ENCODE peak calls at places on chromosome 15, in six cellular contexts. T is pancreas, J is IMR-90, D is A673, F is GM23338, I is brain microvascular endothelial cell. K is an unnamed sample.

GRCh38 chr15:31200735-31201151 is 99.2 kb upstream of the TRPM1 start:
- DNase-seq in T (peak; percentile 48), J (peak; percentile 39), D (peak; percentile 52), F (peak; percentile 70), I (peak; percentile 56), K (peak; percentile 69)

GRCh38 chr15:62998262-62998909 is 44.2 kb upstream of the TPM1 start:
- DNase-seq in T (no peak), J (no peak), D (no peak), F (no peak), I (no peak), K (no peak)

GRCh38 chr15:38378162-38378560 is 75.8 kb upstream of the FAM98B start:
- DNase-seq in T (peak; percentile 78), J (peak; percentile 36), D (peak; percentile 18), F (no peak), I (peak; percentile 50), K (peak; percentile 30)

GRCh38 chr15:42059661-42060476 is 34.5 kb downstream of the PLA2G4D start:
- DNase-seq in T (peak; percentile 70), J (peak; percentile 21), D (peak; percentile 72), F (peak; percentile 78), I (peak; percentile 43), K (peak; percentile 48)

GRCh38 chr15:60651734-60652141 is 172.8 kb upstream of the ICE2 start:
- DNase-seq in T (no peak), J (no peak), D (no peak), F (peak; percentile 28), I (no peak), K (no peak)

GRCh38 chr15:31306426-31307269 is 20.0 kb upstream of the KLF13 start:
- DNase-seq in T (no peak), J (no peak), D (peak; percentile 68), F (peak; percentile 98), I (no peak), K (no peak)

GRCh38 chr15:80550910-80551265 is 144.2 kb upstream of the ABHD17C start:
- DNase-seq in T (no peak), J (peak; percentile 68), D (no peak), F (no peak), I (peak; percentile 50), K (peak; percentile 82)

GRCh38 chr15:63362196-63362595 is 19.4 kb downstream of the CA12 start:
- DNase-seq in T (peak; percentile 83), J (no peak), D (no peak), F (no peak), I (peak; percentile 50), K (peak; percentile 51)

GRCh38 chr15:41865490-41866055 is 26.9 kb downstream of the PLA2G4B start:
- DNase-seq in T (no peak), J (no peak), D (no peak), F (no peak), I (no peak), K (no peak)

GRCh38 chr15:90624278-90624930 is 92.7 kb upstream of the BLM start:
- DNase-seq in T (no peak), J (no peak), D (no peak), F (no peak), I (no peak), K (peak; percentile 16)

GRCh38 chr15:29914441-29915053 is 92.3 kb upstream of the TJP1 start:
- DNase-seq in T (peak; percentile 34), J (no peak), D (no peak), F (no peak), I (no peak), K (no peak)

GRCh38 chr15:29143293-29143692 is 126.3 kb downstream of the NSMCE3 start:
- DNase-seq in T (no peak), J (no peak), D (no peak), F (no peak), I (no peak), K (no peak)

GRCh38 chr15:57903626-57904025 is 161.9 kb downstream of the ALDH1A2 start:
- DNase-seq in T (no peak), J (no peak), D (peak; percentile 35), F (no peak), I (no peak), K (no peak)

GRCh38 chr15:38176155-38176554 is 76.5 kb upstream of the SPRED1 start:
- DNase-seq in T (no peak), J (peak; percentile 68), D (peak; percentile 12), F (no peak), I (peak; percentile 75), K (peak; percentile 58)

GRCh38 chr15:58608711-58609110 is 140.8 kb downstream of the ADAM10 start:
- DNase-seq in T (no peak), J (peak; percentile 55), D (no peak), F (no peak), I (no peak), K (no peak)

GRCh38 chr15:58498821-58499580 is 67.2 kb downstream of the LIPC start:
- DNase-seq in T (no peak), J (peak; percentile 98), D (no peak), F (no peak), I (peak; percentile 57), K (peak; percentile 66)

GRCh38 chr15:53208759-53209158 is 418.6 kb upstream of the ONECUT1 start:
- DNase-seq in T (no peak), J (no peak), D (no peak), F (no peak), I (no peak), K (no peak)

GRCh38 chr15:50109086-50109987 is 9.7 kb downstream of the ATP8B4 start:
- DNase-seq in T (no peak), J (peak; percentile 35), D (no peak), F (no peak), I (peak; percentile 47), K (peak; percentile 59)

GRCh38 chr15:60299452-60300047 is 98.2 kb downstream of the ANXA2 start:
- DNase-seq in T (peak; percentile 31), J (no peak), D (peak; percentile 84), F (peak; percentile 48), I (no peak), K (no peak)

GRCh38 chr15:78810377-78811123 is 714 bp downstream of the ADAMTS7 start:
- DNase-seq in T (peak; percentile 65), J (peak; percentile 35), D (peak; percentile 25), F (peak; percentile 63), I (peak; percentile 11), K (peak; percentile 40)

GRCh38 chr15:78750566-78750965 is 60.7 kb downstream of the ADAMTS7 start:
- DNase-seq in T (no peak), J (no peak), D (no peak), F (no peak), I (no peak), K (peak; percentile 47)

GRCh38 chr15:66907826-66908502 is 157.4 kb upstream of the SMAD3 start:
- DNase-seq in T (no peak), J (peak; percentile 37), D (no peak), F (no peak), I (no peak), K (peak; percentile 58)

GRCh38 chr15:42207674-42208579 is at the start of gene VPS39:
- DNase-seq in T (peak; percentile 80), J (peak; percentile 82), D (peak; percentile 89), F (peak; percentile 96), I (peak; percentile 90), K (peak; percentile 80)

GRCh38 chr15:39736646-39737550 is 45.7 kb downstream of the FSIP1 start:
- DNase-seq in T (no peak), J (no peak), D (no peak), F (no peak), I (no peak), K (no peak)

GRCh38 chr15:62362608-62363007 is 197.5 kb upstream of the C2CD4B start:
- DNase-seq in T (no peak), J (peak; percentile 51), D (no peak), F (no peak), I (peak; percentile 14), K (peak; percentile 90)

GRCh38 chr15:52448010-52448890 is 80.4 kb downstream of the MYO5A start:
- DNase-seq in T (no peak), J (no peak), D (peak; percentile 29), F (no peak), I (no peak), K (no peak)

GRCh38 chr15:65666257-65666656 is 44.5 kb downstream of the SLC24A1 start:
- DNase-seq in T (no peak), J (peak; percentile 88), D (no peak), F (no peak), I (peak; percentile 40), K (peak; percentile 53)

GRCh38 chr15:62483817-62484216 is 318.7 kb upstream of the C2CD4B start:
- DNase-seq in T (peak; percentile 69), J (peak; percentile 21), D (peak; percentile 40), F (no peak), I (no peak), K (peak; percentile 83)

GRCh38 chr15:75145027-75145841 is 56.4 kb upstream of the C15orf39 start:
- DNase-seq in T (no peak), J (no peak), D (no peak), F (no peak), I (no peak), K (no peak)

DNA sequence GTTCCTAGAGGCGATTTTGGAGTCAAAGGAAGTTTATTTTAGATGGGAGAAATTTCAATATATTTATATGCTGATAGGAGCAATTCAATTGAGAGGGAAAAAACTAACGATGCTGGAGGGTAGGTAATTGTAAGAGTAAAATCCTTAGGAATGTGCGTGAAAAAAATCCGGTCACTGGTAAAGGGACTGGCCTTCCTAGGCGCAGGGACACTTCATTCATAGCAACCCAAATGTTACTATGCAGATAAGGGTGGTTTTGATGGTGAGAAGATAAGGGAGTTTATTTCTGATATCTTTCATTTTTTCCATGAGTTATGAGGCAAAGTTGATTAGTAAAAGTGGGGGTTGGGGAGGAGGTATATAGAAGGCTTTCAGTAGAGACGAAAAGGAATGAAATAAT is 1.1 kb upstream of the PIAS1 start:
- DNase-seq in T (no peak), J (no peak), D (no peak), F (no peak), I (no peak), K (no peak)
- H3K4me3 ChIP-seq in T (no peak overlapping the region), J (no peak overlapping the region), D (no peak overlapping the region), F (peak overlapping the region; percentile 89), I (no peak overlapping the region), K (no peak overlapping the region)

GRCh38 chr15:33074942-33075341 is 119.6 kb downstream of the FMN1 start:
- DNase-seq in T (no peak), J (no peak), D (no peak), F (peak; percentile 66), I (no peak), K (no peak)
- TF ChIP-seq CTCF in T (no peak), J (no peak), D (no peak), F (peak; percentile 36), I (no peak), K (no peak)

GRCh38 chr15:26967719-26968269 is 3.2 kb upstream of the GABRG3 start:
- DNase-seq in T (no peak), J (no peak), D (no peak), F (peak; percentile 85), I (no peak), K (no peak)
- H3K4me3 ChIP-seq in T (no peak overlapping the region), J (no peak overlapping the region), D (no peak overlapping the region), F (peak overlapping the region; percentile 52), I (peak overlapping the region; percentile 49), K (no peak overlapping the region)

DNA sequence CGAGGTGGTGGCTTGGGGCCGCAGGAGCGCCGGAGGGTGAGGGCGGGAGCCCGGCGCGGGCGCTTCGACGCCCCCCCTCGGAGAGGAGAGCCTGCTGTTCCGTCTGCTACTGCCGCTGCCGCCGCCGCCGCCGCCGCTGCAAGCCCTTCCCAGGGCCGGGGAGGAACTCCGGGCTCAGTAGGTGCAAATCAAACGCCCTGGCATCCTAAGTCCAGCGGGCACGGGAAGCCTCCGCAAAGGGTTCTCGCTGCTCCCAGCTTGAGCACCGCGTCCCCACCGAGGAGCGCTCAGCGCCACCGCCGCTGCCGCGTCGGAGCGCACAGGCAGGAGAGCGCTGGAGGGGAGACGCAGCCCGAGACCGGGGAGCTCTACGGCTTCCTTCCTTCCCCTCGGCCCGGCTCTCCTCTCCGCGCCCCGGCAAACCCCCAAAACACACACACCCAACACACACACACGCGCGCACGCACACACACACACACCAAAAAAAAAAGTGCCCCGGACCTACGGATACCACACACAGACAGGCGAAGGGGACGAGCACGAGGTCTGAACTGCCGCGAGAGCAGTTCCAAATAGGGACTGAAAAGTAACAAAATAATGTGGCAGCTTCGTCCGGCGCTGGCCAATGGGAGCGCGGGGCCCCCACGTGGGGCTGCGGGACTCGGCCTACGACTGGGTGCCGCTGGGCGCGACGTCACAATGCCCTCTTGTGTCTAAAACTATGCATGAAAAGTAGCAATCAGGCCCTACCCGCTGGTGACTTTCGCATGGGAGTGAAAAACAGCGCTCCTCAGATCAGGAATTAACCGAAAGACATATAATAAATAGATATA is at the start of gene TLE3:
- DNase-seq in T (peak; percentile 99), J (peak; percentile 98), D (peak; percentile 99), F (peak; percentile 98), I (peak; percentile 99), K (peak; percentile 98)
- TF ChIP-seq CTCF in T (no peak), J (peak; percentile 43), D (peak; percentile 40), F (no peak), I (peak; percentile 53), K (peak; percentile 49)